ENCODE peak calls at places on chromosomes 11 and 22, in eight cellular contexts. Z is thyroid gland; V is stimulated activated CD4-positive, alpha-beta T cell treated with anti-CD3 and anti-CD28 coated beads, Interleukin-12 subunit alpha, Interleukin-12 subunit beta, amount 100 ng/mL, for 48 hours; R is ELR; N is cardiac fibroblast; E is fibroblast of the conjunctiva; D is adrenal gland; G is EL. L is an unnamed sample.

GRCh38 chr11:87125257-87125656 is 87.5 kb downstream of the TMEM135 start:
- DNase-seq in Z (no peak), V (no peak), R (no peak), N (peak), E (no peak), D (no peak), G (no peak), L (peak)

GRCh38 chr11:47004595-47005033 is 68.1 kb downstream of the CSTPP1 start:
- DNase-seq in Z (peak), V (no peak), R (peak), N (peak), E (peak), D (peak), G (peak), L (peak)

GRCh38 chr11:68276864-68277263 is 5.1 kb upstream of the C11orf24 start:
- DNase-seq in Z (no peak), V (no peak), R (no peak), N (no peak), E (no peak), D (no peak), G (no peak), L (no peak)

GRCh38 chr11:32006799-32007388 is 84.0 kb upstream of the RCN1 start:
- DNase-seq in Z (no peak), V (no peak), R (peak), N (peak), E (peak), D (peak), G (peak), L (peak)

GRCh38 chr11:18329196-18329870 is 7.0 kb downstream of the GTF2H1 start:
- DNase-seq in Z (no peak), V (no peak), R (no peak), N (peak), E (no peak), D (no peak), G (no peak), L (peak)

GRCh38 chr22:34903416-34903815 is 162.5 kb upstream of the ISX start:
- DNase-seq in Z (no peak), V (no peak), R (no peak), N (no peak), E (no peak), D (no peak), G (peak), L (no peak)

GRCh38 chr11:86748296-86748695 is 52.0 kb upstream of the PRSS23 start:
- DNase-seq in Z (no peak), V (no peak), R (no peak), N (peak), E (no peak), D (no peak), G (peak), L (peak)

GRCh38 chr22:43600265-43600664 is 188.5 kb downstream of the MPPED1 start:
- DNase-seq in Z (no peak), V (no peak), R (no peak), N (no peak), E (no peak), D (no peak), G (no peak), L (no peak)